ENCODE peak calls at places on chromosome 5, in seven cellular contexts. H is GM12878, M is SK-N-SH, I is HepG2, N is HCT116, P is K562, D is H1. E is an unnamed sample.

GRCh38 chr5:123549256-123549904 is 37.4 kb downstream of the CSNK1G3 start:
- DNase-seq in H (peak; percentile 85), M (no peak), I (no peak), N (no peak), P (peak; percentile 7), D (no peak), E (no peak)

GRCh38 chr5:73115399-73116051 is 4.8 kb upstream of the TMEM171 start:
- DNase-seq in H (no peak), M (no peak), I (no peak), N (no peak), P (no peak), D (no peak), E (no peak)

GRCh38 chr5:143506881-143507552 is 103.5 kb upstream of the NR3C1 start:
- DNase-seq in H (no peak), M (no peak), I (peak; percentile 99), N (no peak), P (no peak), D (no peak), E (peak; percentile 55)

GRCh38 chr5:167549763-167550162 is 741.7 kb upstream of the WWC1 start:
- DNase-seq in H (no peak), M (no peak), I (no peak), N (no peak), P (no peak), D (no peak), E (no peak)

GRCh38 chr5:39198080-39198479 is 21.3 kb downstream of the FYB1 start:
- DNase-seq in H (no peak), M (no peak), I (peak; percentile 79), N (peak; percentile 29), P (no peak), D (no peak), E (no peak)

GRCh38 chr5:61768692-61769281 is 436.7 kb downstream of the ZSWIM6 start:
- DNase-seq in H (no peak), M (peak; percentile 31), I (peak; percentile 70), N (peak; percentile 63), P (peak; percentile 56), D (peak; percentile 65), E (no peak)

GRCh38 chr5:66757219-66757833 is 161.1 kb downstream of the MAST4 start:
- DNase-seq in H (no peak), M (peak; percentile 50), I (peak; percentile 20), N (peak; percentile 18), P (peak; percentile 39), D (no peak), E (peak; percentile 35)

GRCh38 chr5:37133939-37134338 is 115.2 kb downstream of the CPLANE1 start:
- DNase-seq in H (no peak), M (no peak), I (no peak), N (no peak), P (no peak), D (no peak), E (no peak)

GRCh38 chr5:94429566-94429965 is 188.8 kb downstream of the KIAA0825 start:
- DNase-seq in H (no peak), M (no peak), I (no peak), N (no peak), P (no peak), D (no peak), E (no peak)

GRCh38 chr5:42858709-42859108 is 47.0 kb upstream of the SELENOP start:
- DNase-seq in H (no peak), M (no peak), I (peak; percentile 61), N (no peak), P (no peak), D (no peak), E (peak; percentile 49)

GRCh38 chr5:119360905-119361605 is 5.2 kb downstream of the TNFAIP8 start:
- DNase-seq in H (no peak), M (no peak), I (no peak), N (no peak), P (no peak), D (no peak), E (no peak)

GRCh38 chr5:44935262-44935661 is 126.5 kb downstream of the MRPS30 start:
- DNase-seq in H (no peak), M (no peak), I (no peak), N (peak; percentile 48), P (peak; percentile 20), D (peak; percentile 54), E (peak; percentile 67)

GRCh38 chr5:137561572-137561971 is 62.4 kb upstream of the SPOCK1 start:
- DNase-seq in H (no peak), M (no peak), I (no peak), N (no peak), P (no peak), D (no peak), E (no peak)

GRCh38 chr5:168219515-168220410 is 71.7 kb upstream of the WWC1 start:
- DNase-seq in H (peak; percentile 68), M (peak; percentile 80), I (peak; percentile 60), N (peak; percentile 68), P (peak; percentile 70), D (peak; percentile 71), E (peak; percentile 84)

GRCh38 chr5:83488271-83488670 is 16.7 kb downstream of the VCAN start:
- DNase-seq in H (no peak), M (no peak), I (no peak), N (no peak), P (no peak), D (no peak), E (no peak)

GRCh38 chr5:149940077-149940574 is 4.5 kb downstream of the PDE6A start:
- DNase-seq in H (no peak), M (no peak), I (no peak), N (no peak), P (peak; percentile 85), D (no peak), E (no peak)

GRCh38 chr5:160181965-160182622 is 47.2 kb upstream of the FABP6 start:
- DNase-seq in H (no peak), M (no peak), I (no peak), N (no peak), P (peak; percentile 39), D (no peak), E (no peak)

GRCh38 chr5:65994117-65994786 is 67.9 kb downstream of the ERBIN start:
- DNase-seq in H (no peak), M (no peak), I (no peak), N (no peak), P (no peak), D (no peak), E (no peak)

GRCh38 chr5:76622076-76622475 is 1.1 kb downstream of the F2RL2 start:
- DNase-seq in H (no peak), M (no peak), I (no peak), N (no peak), P (no peak), D (no peak), E (no peak)

DNA sequence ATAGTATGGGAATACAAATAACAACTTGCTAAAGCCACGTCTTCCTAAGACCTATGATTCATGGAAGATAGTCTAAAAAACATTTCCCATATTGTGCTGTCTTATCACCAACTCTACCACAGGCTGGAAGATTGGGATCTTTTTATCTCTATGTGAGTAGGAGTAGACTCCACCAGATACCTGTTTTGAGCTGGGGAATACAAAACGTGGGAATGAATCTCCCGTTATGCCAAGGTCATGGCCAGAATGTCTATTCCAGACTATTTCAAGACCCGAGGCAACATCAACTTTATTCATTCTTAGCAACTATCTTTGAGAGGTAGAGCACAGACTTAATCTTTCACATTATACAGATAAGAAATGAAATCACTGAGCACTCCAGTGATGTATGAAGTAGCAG is 2350.9 kb upstream of the WWC1 start:
- DNase-seq in H (no peak), M (no peak), I (no peak), N (no peak), P (no peak), D (no peak), E (no peak)
- TF ChIP-seq JUND in H (no peak), M (no peak), I (no peak), N (no peak), P (no peak), D (no peak), E (no peak)

GRCh38 chr5:67984546-67984945 is 231.0 kb upstream of the PIK3R1 start:
- DNase-seq in H (no peak), M (no peak), I (no peak), N (no peak), P (no peak), D (no peak), E (no peak)

GRCh38 chr5:67986761-67987160 is 228.8 kb upstream of the PIK3R1 start:
- DNase-seq in H (no peak), M (no peak), I (no peak), N (no peak), P (no peak), D (no peak), E (no peak)

GRCh38 chr5:67985686-67986387 is 229.7 kb upstream of the PIK3R1 start:
- DNase-seq in H (no peak), M (no peak), I (no peak), N (no peak), P (no peak), D (no peak), E (no peak)

GRCh38 chr5:67983251-67983941 is 232.2 kb upstream of the PIK3R1 start:
- DNase-seq in H (no peak), M (no peak), I (no peak), N (peak; percentile 42), P (no peak), D (no peak), E (no peak)
- TF ChIP-seq JUND in H (no peak), M (peak; percentile 71), I (no peak), N (peak; percentile 68), P (peak; percentile 89), D (no peak), E (no peak)

DNA sequence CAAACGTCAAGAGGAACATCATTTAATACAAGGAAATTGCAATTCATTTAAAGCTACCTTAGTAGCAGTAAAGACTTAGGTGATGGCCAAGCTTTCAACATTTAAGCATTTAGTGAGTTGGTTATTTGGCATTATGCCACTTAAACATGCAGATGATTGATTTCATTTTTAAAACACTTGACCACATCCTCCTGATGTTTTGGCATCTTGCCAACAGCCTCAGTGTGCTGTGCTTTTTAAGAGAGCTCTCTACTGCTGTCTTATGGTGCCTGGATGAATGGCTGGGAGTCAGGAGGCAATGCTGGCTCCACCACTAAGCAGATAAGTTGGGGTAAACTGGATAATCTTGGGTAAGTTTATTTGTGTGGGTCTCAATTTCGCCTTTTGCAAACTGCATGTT is 364.5 kb downstream of the MAN2A1 start:
- DNase-seq in H (peak; percentile 12), M (peak; percentile 10), I (peak; percentile 9), N (peak; percentile 1), P (peak; percentile 50), D (no peak), E (no peak)
- TF ChIP-seq JUND in H (no peak), M (peak; percentile 58), I (no peak), N (no peak), P (no peak), D (no peak), E (no peak)

GRCh38 chr5:1515311-1515920 is 8.3 kb downstream of the LPCAT1 start:
- DNase-seq in H (no peak), M (peak; percentile 24), I (no peak), N (no peak), P (no peak), D (no peak), E (no peak)
- TF ChIP-seq JUND in H (no peak), M (no peak), I (no peak), N (no peak), P (no peak), D (no peak), E (no peak)

GRCh38 chr5:133287500-133287899 is 235.7 kb downstream of the HSPA4 start:
- DNase-seq in H (no peak), M (peak; percentile 79), I (peak; percentile 12), N (peak; percentile 28), P (peak; percentile 27), D (peak; percentile 55), E (peak; percentile 28)
- TF ChIP-seq JUND in H (no peak), M (no peak), I (no peak), N (no peak), P (no peak), D (no peak), E (no peak)

GRCh38 chr5:131966551-131966950 is 21.1 kb upstream of the MEIKIN start:
- DNase-seq in H (no peak), M (no peak), I (no peak), N (no peak), P (no peak), D (peak; percentile 22), E (no peak)
- TF ChIP-seq JUND in H (no peak), M (no peak), I (no peak), N (no peak), P (no peak), D (no peak), E (no peak)